ENCODE peak calls at places on chromosomes 1 and 21, in nine cellular contexts. One of them, this sample, is unnamed.

GRCh38 chr1:76093931-76094330 is 19.4 kb downstream of the ST6GALNAC3 start:
- DNase-seq in esophagus squamous epithelium: no peak
- DNase-seq in breast epithelium: no peak
- DNase-seq in uterus: no peak
- DNase-seq in transverse colon: no peak
- DNase-seq in IMR-90: no peak
- DNase-seq in tibial nerve: no peak
- DNase-seq in heart left ventricle: no peak
- DNase-seq in prostate gland: no peak
- DNase-seq in this sample: no peak

GRCh38 chr1:246121533-246121932 is 385.5 kb downstream of the SMYD3 start:
- DNase-seq in esophagus squamous epithelium: no peak
- DNase-seq in breast epithelium: no peak
- DNase-seq in uterus: no peak
- DNase-seq in transverse colon: no peak
- DNase-seq in IMR-90: peak; percentile 28
- DNase-seq in tibial nerve: no peak
- DNase-seq in heart left ventricle: no peak
- DNase-seq in prostate gland: no peak
- DNase-seq in this sample: no peak

GRCh38 chr21:46639489-46640386 is 4.3 kb downstream of the PRMT2 start:
- DNase-seq in esophagus squamous epithelium: no peak
- DNase-seq in breast epithelium: no peak
- DNase-seq in uterus: no peak
- DNase-seq in transverse colon: no peak
- DNase-seq in IMR-90: peak; percentile 16
- DNase-seq in tibial nerve: no peak
- DNase-seq in heart left ventricle: no peak
- DNase-seq in prostate gland: no peak
- DNase-seq in this sample: no peak

GRCh38 chr1:93972341-93972740 is 63.1 kb upstream of the GCLM start:
- DNase-seq in esophagus squamous epithelium: no peak
- DNase-seq in breast epithelium: no peak
- DNase-seq in uterus: no peak
- DNase-seq in transverse colon: no peak
- DNase-seq in IMR-90: no peak
- DNase-seq in tibial nerve: no peak
- DNase-seq in heart left ventricle: no peak
- DNase-seq in prostate gland: no peak
- DNase-seq in this sample: no peak

GRCh38 chr1:174080819-174081218 is 58.7 kb upstream of the RC3H1 start:
- DNase-seq in esophagus squamous epithelium: no peak
- DNase-seq in breast epithelium: no peak
- DNase-seq in uterus: no peak
- DNase-seq in transverse colon: no peak
- DNase-seq in IMR-90: no peak
- DNase-seq in tibial nerve: no peak
- DNase-seq in heart left ventricle: no peak
- DNase-seq in prostate gland: no peak
- DNase-seq in this sample: no peak

GRCh38 chr1:115153966-115154557 is 64.8 kb upstream of the TSPAN2 start:
- DNase-seq in esophagus squamous epithelium: no peak
- DNase-seq in breast epithelium: no peak
- DNase-seq in uterus: no peak
- DNase-seq in transverse colon: no peak
- DNase-seq in IMR-90: no peak
- DNase-seq in tibial nerve: no peak
- DNase-seq in heart left ventricle: no peak
- DNase-seq in prostate gland: no peak
- DNase-seq in this sample: no peak

GRCh38 chr1:218529691-218530310 is 184.7 kb downstream of the TGFB2 start:
- DNase-seq in esophagus squamous epithelium: no peak
- DNase-seq in breast epithelium: no peak
- DNase-seq in uterus: no peak
- DNase-seq in transverse colon: no peak
- DNase-seq in IMR-90: peak; percentile 23
- DNase-seq in tibial nerve: no peak
- DNase-seq in heart left ventricle: no peak
- DNase-seq in prostate gland: no peak
- DNase-seq in this sample: no peak

GRCh38 chr1:183609313-183609712 is 19.1 kb upstream of the NCF2 start:
- DNase-seq in esophagus squamous epithelium: no peak
- DNase-seq in breast epithelium: no peak
- DNase-seq in uterus: peak; percentile 60
- DNase-seq in transverse colon: peak; percentile 39
- DNase-seq in IMR-90: peak; percentile 81
- DNase-seq in tibial nerve: peak; percentile 87
- DNase-seq in heart left ventricle: peak; percentile 69
- DNase-seq in prostate gland: no peak
- DNase-seq in this sample: peak; percentile 73

GRCh38 chr1:911875-912739 is 11.6 kb upstream of the SAMD11 start:
- DNase-seq in esophagus squamous epithelium: no peak
- DNase-seq in breast epithelium: no peak
- DNase-seq in uterus: peak; percentile 17
- DNase-seq in transverse colon: no peak
- DNase-seq in IMR-90: no peak
- DNase-seq in tibial nerve: no peak
- DNase-seq in heart left ventricle: peak; percentile 37
- DNase-seq in prostate gland: no peak
- DNase-seq in this sample: no peak

GRCh38 chr1:183884512-183884911 is 79.6 kb downstream of the RGL1 start:
- DNase-seq in esophagus squamous epithelium: no peak
- DNase-seq in breast epithelium: no peak
- DNase-seq in uterus: no peak
- DNase-seq in transverse colon: no peak
- DNase-seq in IMR-90: no peak
- DNase-seq in tibial nerve: no peak
- DNase-seq in heart left ventricle: no peak
- DNase-seq in prostate gland: no peak
- DNase-seq in this sample: no peak

GRCh38 chr21:40335689-40336088 is 468.5 kb downstream of the PCP4 start:
- DNase-seq in esophagus squamous epithelium: no peak
- DNase-seq in breast epithelium: no peak
- DNase-seq in uterus: no peak
- DNase-seq in transverse colon: no peak
- DNase-seq in IMR-90: no peak
- DNase-seq in tibial nerve: no peak
- DNase-seq in heart left ventricle: no peak
- DNase-seq in prostate gland: no peak
- DNase-seq in this sample: no peak

GRCh38 chr1:227215863-227216510 is 102.3 kb downstream of the CDC42BPA start:
- DNase-seq in esophagus squamous epithelium: no peak
- DNase-seq in breast epithelium: no peak
- DNase-seq in uterus: no peak
- DNase-seq in transverse colon: no peak
- DNase-seq in IMR-90: peak; percentile 16
- DNase-seq in tibial nerve: no peak
- DNase-seq in heart left ventricle: no peak
- DNase-seq in prostate gland: no peak
- DNase-seq in this sample: no peak

GRCh38 chr1:206471415-206471801 is 1.1 kb downstream of the IKBKE start:
- DNase-seq in esophagus squamous epithelium: no peak
- DNase-seq in breast epithelium: no peak
- DNase-seq in uterus: no peak
- DNase-seq in transverse colon: no peak
- DNase-seq in IMR-90: no peak
- DNase-seq in tibial nerve: no peak
- DNase-seq in heart left ventricle: no peak
- DNase-seq in prostate gland: no peak
- DNase-seq in this sample: no peak

GRCh38 chr1:206905295-206906164 is 8.3 kb downstream of the IL24 start:
- DNase-seq in esophagus squamous epithelium: no peak
- DNase-seq in breast epithelium: no peak
- DNase-seq in uterus: no peak
- DNase-seq in transverse colon: no peak
- DNase-seq in IMR-90: peak; percentile 94
- DNase-seq in tibial nerve: no peak
- DNase-seq in heart left ventricle: no peak
- DNase-seq in prostate gland: no peak
- DNase-seq in this sample: no peak

GRCh38 chr1:5311634-5312298 is 657.4 kb downstream of the AJAP1 start:
- DNase-seq in esophagus squamous epithelium: no peak
- DNase-seq in breast epithelium: no peak
- DNase-seq in uterus: no peak
- DNase-seq in transverse colon: no peak
- DNase-seq in IMR-90: no peak
- DNase-seq in tibial nerve: no peak
- DNase-seq in heart left ventricle: no peak
- DNase-seq in prostate gland: no peak
- DNase-seq in this sample: no peak

DNA sequence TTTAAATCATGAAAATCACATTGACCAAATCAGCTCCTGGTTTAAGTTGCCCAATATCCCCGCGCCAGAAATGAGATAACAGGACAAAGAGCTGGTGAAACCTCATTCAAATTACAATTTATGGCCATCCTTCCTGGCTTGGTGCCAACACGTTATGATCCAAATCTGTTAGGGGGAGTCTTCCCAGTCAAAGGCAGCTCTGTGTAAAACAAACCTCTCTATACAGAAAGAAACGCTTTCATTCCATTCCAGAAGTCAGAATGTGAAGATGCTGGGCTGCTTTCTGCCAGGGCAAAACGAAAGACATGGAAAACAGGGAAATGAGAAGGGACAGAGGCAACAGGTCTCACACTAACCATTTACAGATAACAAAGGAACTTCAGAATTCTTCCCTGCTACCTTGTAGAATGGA is 53.5 kb upstream of the TIAM1 start:
- DNase-seq in esophagus squamous epithelium: no peak
- DNase-seq in breast epithelium: no peak
- DNase-seq in uterus: no peak
- DNase-seq in transverse colon: peak; percentile 18
- DNase-seq in IMR-90: no peak
- DNase-seq in tibial nerve: no peak
- DNase-seq in heart left ventricle: no peak
- DNase-seq in prostate gland: no peak
- DNase-seq in this sample: peak; percentile 55
- TF ChIP-seq POLR2A in esophagus squamous epithelium: no peak
- TF ChIP-seq POLR2A in breast epithelium: no peak
- TF ChIP-seq POLR2A in uterus: no peak
- TF ChIP-seq POLR2A in transverse colon: no peak
- TF ChIP-seq POLR2A in IMR-90: no peak
- TF ChIP-seq POLR2A in tibial nerve: no peak
- TF ChIP-seq POLR2A in heart left ventricle: no peak
- TF ChIP-seq POLR2A in prostate gland: no peak
- TF ChIP-seq POLR2A in this sample: no peak

GRCh38 chr1:39700348-39700747 is 9.1 kb upstream of the HPCAL4 start:
- DNase-seq in esophagus squamous epithelium: no peak
- DNase-seq in breast epithelium: no peak
- DNase-seq in uterus: no peak
- DNase-seq in transverse colon: no peak
- DNase-seq in IMR-90: no peak
- DNase-seq in tibial nerve: no peak
- DNase-seq in heart left ventricle: no peak
- DNase-seq in prostate gland: no peak
- DNase-seq in this sample: no peak

GRCh38 chr1:39701092-39701460 is 9.8 kb upstream of the HPCAL4 start:
- DNase-seq in esophagus squamous epithelium: no peak
- DNase-seq in breast epithelium: no peak
- DNase-seq in uterus: peak; percentile 21
- DNase-seq in transverse colon: no peak
- DNase-seq in IMR-90: peak; percentile 56
- DNase-seq in tibial nerve: peak; percentile 24
- DNase-seq in heart left ventricle: no peak
- DNase-seq in prostate gland: no peak
- DNase-seq in this sample: peak; percentile 92

GRCh38 chr1:39696448-39696847 is 5.2 kb upstream of the HPCAL4 start:
- DNase-seq in esophagus squamous epithelium: no peak
- DNase-seq in breast epithelium: no peak
- DNase-seq in uterus: no peak
- DNase-seq in transverse colon: no peak
- DNase-seq in IMR-90: no peak
- DNase-seq in tibial nerve: no peak
- DNase-seq in heart left ventricle: no peak
- DNase-seq in prostate gland: no peak
- DNase-seq in this sample: no peak

GRCh38 chr1:39699419-39699818 is 8.2 kb upstream of the HPCAL4 start:
- DNase-seq in esophagus squamous epithelium: no peak
- DNase-seq in breast epithelium: no peak
- DNase-seq in uterus: no peak
- DNase-seq in transverse colon: no peak
- DNase-seq in IMR-90: no peak
- DNase-seq in tibial nerve: no peak
- DNase-seq in heart left ventricle: no peak
- DNase-seq in prostate gland: no peak
- DNase-seq in this sample: no peak

GRCh38 chr1:39698568-39698967 is 7.3 kb upstream of the HPCAL4 start:
- DNase-seq in esophagus squamous epithelium: no peak
- DNase-seq in breast epithelium: no peak
- DNase-seq in uterus: no peak
- DNase-seq in transverse colon: no peak
- DNase-seq in IMR-90: no peak
- DNase-seq in tibial nerve: no peak
- DNase-seq in heart left ventricle: no peak
- DNase-seq in prostate gland: no peak
- DNase-seq in this sample: peak; percentile 17
- H3K27me3 ChIP-seq in esophagus squamous epithelium: no peaks in the 10 kb centered on the region
- H3K27me3 ChIP-seq in breast epithelium: no peaks in the 10 kb centered on the region
- H3K27me3 ChIP-seq in uterus: no peaks in the 10 kb centered on the region
- H3K27me3 ChIP-seq in transverse colon: peaks cover 45% of the 10 kb centered on the region
- H3K27me3 ChIP-seq in IMR-90: peaks cover 80% of the 10 kb centered on the region
- H3K27me3 ChIP-seq in tibial nerve: no peaks in the 10 kb centered on the region
- H3K27me3 ChIP-seq in heart left ventricle: no peaks in the 10 kb centered on the region
- H3K27me3 ChIP-seq in prostate gland: no peaks in the 10 kb centered on the region
- H3K27me3 ChIP-seq in this sample: no peaks in the 10 kb centered on the region

DNA sequence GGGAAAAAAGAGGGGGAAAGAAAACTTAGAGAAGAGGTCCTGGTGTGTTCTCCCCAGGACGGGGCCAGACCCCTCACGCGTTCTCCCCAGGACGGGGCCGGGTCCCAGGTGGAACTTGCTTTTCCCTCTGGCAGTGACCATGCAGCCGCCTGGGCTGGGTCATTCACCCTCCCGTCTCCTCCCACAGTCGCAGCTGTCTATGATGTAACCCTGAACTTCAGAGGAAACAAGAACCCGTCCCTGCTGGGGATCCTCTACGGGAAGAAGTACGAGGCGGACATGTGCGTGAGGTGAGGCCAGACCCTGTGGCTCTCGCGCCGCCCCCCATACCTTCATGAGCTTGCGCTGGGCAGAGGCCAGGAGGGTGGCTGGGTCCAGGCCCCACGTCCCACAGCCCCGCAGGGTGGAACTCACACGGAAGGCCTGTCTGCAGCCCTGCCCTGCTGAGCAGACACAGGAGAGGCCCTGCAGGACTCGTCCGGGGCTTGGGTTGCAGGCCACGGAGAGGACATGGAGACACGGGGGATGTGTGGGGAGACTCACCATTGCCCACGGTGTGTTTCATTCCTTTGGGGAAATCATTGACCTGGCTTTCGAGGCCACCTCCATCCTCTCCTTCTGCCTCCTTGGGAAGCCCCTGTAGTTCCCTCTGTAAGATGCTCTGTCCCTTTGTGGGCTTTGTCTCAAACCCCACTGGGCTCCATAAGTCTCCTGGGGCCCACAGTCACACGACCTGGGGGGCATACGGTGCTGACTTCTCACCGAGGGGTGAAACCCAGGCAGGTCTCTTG is 40.7 kb upstream of the TRAPPC10 start:
- DNase-seq in esophagus squamous epithelium: no peak
- DNase-seq in breast epithelium: no peak
- DNase-seq in uterus: no peak
- DNase-seq in transverse colon: no peak
- DNase-seq in IMR-90: no peak
- DNase-seq in tibial nerve: peak; percentile 22
- DNase-seq in heart left ventricle: no peak
- DNase-seq in prostate gland: no peak
- DNase-seq in this sample: peak; percentile 35
- TF ChIP-seq POLR2A in esophagus squamous epithelium: no peak
- TF ChIP-seq POLR2A in breast epithelium: no peak
- TF ChIP-seq POLR2A in uterus: no peak
- TF ChIP-seq POLR2A in transverse colon: no peak
- TF ChIP-seq POLR2A in IMR-90: no peak
- TF ChIP-seq POLR2A in tibial nerve: no peak
- TF ChIP-seq POLR2A in heart left ventricle: no peak
- TF ChIP-seq POLR2A in prostate gland: no peak
- TF ChIP-seq POLR2A in this sample: no peak

GRCh38 chr1:102110591-102110990 is 113.9 kb upstream of the OLFM3 start:
- DNase-seq in esophagus squamous epithelium: no peak
- DNase-seq in breast epithelium: no peak
- DNase-seq in uterus: no peak
- DNase-seq in transverse colon: no peak
- DNase-seq in IMR-90: no peak
- DNase-seq in tibial nerve: no peak
- DNase-seq in heart left ventricle: no peak
- DNase-seq in prostate gland: no peak
- DNase-seq in this sample: no peak
- H3K27me3 ChIP-seq in esophagus squamous epithelium: no peaks in the 10 kb centered on the region
- H3K27me3 ChIP-seq in breast epithelium: no peaks in the 10 kb centered on the region
- H3K27me3 ChIP-seq in uterus: no peaks in the 10 kb centered on the region
- H3K27me3 ChIP-seq in transverse colon: no peaks in the 10 kb centered on the region
- H3K27me3 ChIP-seq in IMR-90: no peaks in the 10 kb centered on the region
- H3K27me3 ChIP-seq in tibial nerve: no peaks in the 10 kb centered on the region
- H3K27me3 ChIP-seq in heart left ventricle: no peaks in the 10 kb centered on the region
- H3K27me3 ChIP-seq in prostate gland: no peaks in the 10 kb centered on the region
- H3K27me3 ChIP-seq in this sample: no peaks in the 10 kb centered on the region

This sample was measured in testis.